ENCODE peak calls at places on chromosomes 2 and 18, in eight cellular contexts. D, P, C, M, F, W, B and R are unnamed samples.

GRCh38 chr2:235508371-235509160 is 14.7 kb downstream of the AGAP1 start:
- DNase-seq in F (peak), B (no peak), D (no peak), C (no peak), P (no peak), W (no peak), M (no peak), R (no peak)

GRCh38 chr2:125745514-125745913 is 910.4 kb upstream of the GYPC start:
- DNase-seq in D (peak), B (no peak), C (no peak), W (no peak), F (no peak), P (no peak), M (no peak), R (peak)

GRCh38 chr2:38298539-38298938 is 78.5 kb downstream of the ATL2 start:
- DNase-seq in F (no peak), M (no peak), B (no peak), C (no peak), D (no peak), W (no peak), P (no peak), R (no peak)

GRCh38 chr18:47235096-47235495 is 16.4 kb downstream of the SKOR2 start:
- DNase-seq in F (no peak), C (no peak), W (no peak), B (no peak), P (no peak), M (no peak), D (no peak), R (no peak)

GRCh38 chr2:60260646-60261296 is 292.7 kb downstream of the BCL11A start:
- DNase-seq in W (no peak), P (no peak), F (no peak), M (peak), D (no peak), B (no peak), C (no peak), R (no peak)

GRCh38 chr2:222862068-222862914 is 1.5 kb downstream of the ACSL3 start:
- DNase-seq in P (peak), M (no peak), F (no peak), D (no peak), B (peak), W (no peak), C (no peak), R (no peak)

GRCh38 chr2:134341476-134341875 is 87.6 kb downstream of the MGAT5 start:
- DNase-seq in D (no peak), W (no peak), M (no peak), P (no peak), B (no peak), F (no peak), C (no peak), R (no peak)

GRCh38 chr18:80200171-80200931 is 47.0 kb downstream of the PARD6G start:
- DNase-seq in B (peak), P (peak), W (no peak), C (no peak), F (no peak), M (peak), D (no peak), R (peak)

GRCh38 chr18:10518595-10519273 is 7.1 kb upstream of the NAPG start:
- DNase-seq in M (peak), P (peak), C (no peak), W (no peak), F (no peak), B (peak), D (no peak), R (no peak)

GRCh38 chr2:109487237-109487869 is 126.4 kb downstream of the SEPTIN10 start:
- DNase-seq in M (no peak), D (no peak), W (peak), P (no peak), B (peak), F (peak), C (no peak), R (no peak)

GRCh38 chr18:23652232-23652631 is 10.5 kb downstream of the ANKRD29 start:
- DNase-seq in C (no peak), M (no peak), D (no peak), B (no peak), F (no peak), P (no peak), W (no peak), R (no peak)

GRCh38 chr2:71482055-71482454 is 28.7 kb downstream of the DYSF start:
- DNase-seq in P (no peak), C (no peak), B (no peak), D (no peak), F (peak), M (peak), W (no peak), R (no peak)

GRCh38 chr18:58135806-58136331 is 91.8 kb downstream of the NEDD4L start:
- DNase-seq in M (no peak), D (peak), F (no peak), P (no peak), W (no peak), B (peak), C (peak), R (peak)

GRCh38 chr2:238972146-238972445 is 124.2 kb downstream of the TWIST2 start:
- DNase-seq in F (no peak), B (no peak), P (no peak), M (no peak), C (no peak), D (no peak), W (no peak), R (no peak)

GRCh38 chr2:234111523-234111922 is 61.0 kb downstream of the SPP2 start:
- DNase-seq in F (no peak), M (no peak), B (no peak), P (no peak), C (no peak), D (no peak), W (no peak), R (no peak)

GRCh38 chr2:96119389-96119751 is 3.0 kb upstream of the ADRA2B start:
- DNase-seq in M (no peak), W (no peak), B (no peak), P (no peak), F (no peak), D (no peak), C (no peak), R (no peak)

GRCh38 chr2:14616950-14617349 is 15.6 kb upstream of the LRATD1 start:
- DNase-seq in C (no peak), B (no peak), P (no peak), W (no peak), M (no peak), F (no peak), D (no peak), R (no peak)

GRCh38 chr2:27807476-27807875 is 36.0 kb downstream of the MRPL33 start:
- DNase-seq in P (no peak), D (peak), W (no peak), M (no peak), B (peak), C (no peak), F (no peak), R (peak)

GRCh38 chr18:27713037-27713726 is 463.7 kb downstream of the CDH2 start:
- DNase-seq in W (no peak), C (no peak), B (no peak), F (no peak), P (no peak), M (no peak), D (no peak), R (no peak)

GRCh38 chr2:34096552-34097171 is 497.6 kb upstream of the FAM98A start:
- DNase-seq in F (no peak), W (peak), M (no peak), D (peak), P (no peak), C (peak), B (peak), R (peak)

GRCh38 chr2:70706026-70706795 is 61.8 kb downstream of the ADD2 start:
- DNase-seq in B (no peak), P (no peak), W (no peak), C (no peak), D (no peak), F (no peak), M (no peak), R (no peak)

GRCh38 chr2:33133436-33133835 is 186.7 kb downstream of the LTBP1 start:
- DNase-seq in D (no peak), C (no peak), B (peak), F (no peak), M (no peak), W (no peak), P (no peak), R (no peak)

GRCh38 chr2:189253841-189254240 is 74.3 kb upstream of the COL5A2 start:
- DNase-seq in D (no peak), C (no peak), W (no peak), M (no peak), P (no peak), F (no peak), B (no peak), R (no peak)

GRCh38 chr2:233852056-233852455 is 2.3 kb downstream of the HJURP start:
- DNase-seq in B (no peak), W (no peak), P (no peak), D (peak), F (peak), C (no peak), M (no peak), R (no peak)

GRCh38 chr2:236867441-236868260 is 218.0 kb upstream of the COPS8 start:
- DNase-seq in M (no peak), C (no peak), P (no peak), F (no peak), D (no peak), W (peak), B (no peak), R (no peak)

GRCh38 chr2:153477641-153478288 is 797 bp downstream of the RPRM start:
- DNase-seq in M (no peak), W (no peak), D (peak), C (no peak), P (no peak), B (no peak), F (no peak), R (no peak)

GRCh38 chr2:180618570-180618969 is 361.8 kb upstream of the UBE2E3 start:
- DNase-seq in C (no peak), M (no peak), D (no peak), B (peak), W (peak), P (no peak), F (no peak), R (no peak)

GRCh38 chr18:22191346-22191710 is 21.9 kb downstream of the GATA6 start:
- DNase-seq in M (no peak), D (no peak), W (no peak), B (no peak), F (no peak), C (no peak), P (no peak), R (no peak)

GRCh38 chr2:157173740-157174184 is 83.7 kb upstream of the GALNT5 start:
- DNase-seq in M (no peak), D (no peak), C (no peak), B (peak), P (no peak), W (peak), F (no peak), R (no peak)

GRCh38 chr2:142586693-142587432 is 290.6 kb upstream of the KYNU start:
- DNase-seq in C (no peak), F (no peak), B (no peak), W (no peak), D (no peak), P (no peak), M (no peak), R (peak)

GRCh38 chr2:217639481-217639880 is 363.3 kb downstream of the TNS1 start:
- DNase-seq in M (no peak), D (no peak), C (no peak), P (no peak), W (no peak), B (no peak), F (no peak), R (no peak)

GRCh38 chr2:71617266-71617665 is 163.9 kb downstream of the DYSF start:
- DNase-seq in M (no peak), D (no peak), W (no peak), F (no peak), P (no peak), B (no peak), C (no peak), R (no peak)

GRCh38 chr2:39119732-39120520 is 925 bp downstream of the SOS1 start:
- DNase-seq in M (peak), W (no peak), D (peak), F (peak), P (peak), B (peak), C (peak), R (peak)

GRCh38 chr18:57915848-57916596 is 112.9 kb upstream of the ATP8B1 start:
- DNase-seq in M (no peak), P (peak), F (no peak), W (no peak), D (peak), C (no peak), B (peak), R (peak)

GRCh38 chr18:62790836-62791772 is 75.8 kb downstream of the PHLPP1 start:
- DNase-seq in W (no peak), M (no peak), P (no peak), B (peak), F (no peak), D (no peak), C (no peak), R (no peak)

GRCh38 chr2:9745153-9745899 is 97.9 kb upstream of the TAF1B start:
- DNase-seq in C (no peak), M (no peak), F (no peak), D (no peak), W (no peak), B (no peak), P (no peak), R (no peak)

GRCh38 chr2:75041791-75042231 is 83.4 kb downstream of the POLE4 start:
- DNase-seq in W (no peak), D (no peak), F (no peak), C (no peak), M (no peak), P (no peak), B (peak), R (no peak)

GRCh38 chr2:56287974-56288373 is 104.2 kb downstream of the CCDC85A start:
- DNase-seq in C (no peak), M (no peak), B (no peak), D (no peak), W (no peak), F (no peak), P (no peak), R (no peak)

GRCh38 chr2:11698009-11698922 is 28.3 kb upstream of the NTSR2 start:
- DNase-seq in W (no peak), P (no peak), F (no peak), C (no peak), B (peak), D (no peak), M (peak), R (peak)